ENCODE peak calls at places on chromosomes 6 and 20, in six cellular contexts. C is fibroblast of the aortic adventitia; I is CD8-positive, alpha-beta T cell; N is astrocyte of the hippocampus; J is left cardiac atrium; H is ELR. D is an unnamed sample.

GRCh38 chr6:128487746-128488145 is 32.7 kb downstream of the PTPRK start:
- DNase-seq in C (peak), I (no peak), N (peak), J (no peak), H (peak), D (no peak)

GRCh38 chr20:25259788-25260254 is 11.9 kb downstream of the PYGB start:
- DNase-seq in C (no peak), I (no peak), N (no peak), J (no peak), H (no peak), D (no peak)

GRCh38 chr6:169158182-169158573 is 95.5 kb downstream of the THBS2 start:
- DNase-seq in C (peak), I (peak), N (peak), J (peak), H (no peak), D (peak)

GRCh38 chr20:40952231-40952630 is 76.4 kb upstream of the TOP1 start:
- DNase-seq in C (no peak), I (no peak), N (no peak), J (no peak), H (no peak), D (no peak)

GRCh38 chr20:3483784-3484183 is 13.0 kb downstream of the ATRN start:
- DNase-seq in C (peak), I (no peak), N (no peak), J (no peak), H (peak), D (no peak)

GRCh38 chr6:146026873-146027272 is 2.0 kb upstream of the GRM1 start:
- DNase-seq in C (no peak), I (no peak), N (no peak), J (no peak), H (no peak), D (no peak)

GRCh38 chr6:43074847-43075741 is 1.0 kb upstream of the PTK7 start:
- DNase-seq in C (peak), I (no peak), N (no peak), J (no peak), H (peak), D (no peak)

GRCh38 chr6:8073758-8074157 is 9.6 kb upstream of the BLOC1S5 start:
- DNase-seq in C (no peak), I (no peak), N (no peak), J (no peak), H (no peak), D (no peak)

GRCh38 chr6:84462697-84463096 is 235.3 kb upstream of the CEP162 start:
- DNase-seq in C (peak), I (no peak), N (peak), J (no peak), H (peak), D (no peak)

GRCh38 chr6:92110390-92110789 is 1309.0 kb downstream of the EPHA7 start:
- DNase-seq in C (no peak), I (no peak), N (no peak), J (no peak), H (no peak), D (no peak)

GRCh38 chr20:50043573-50044352 is 61.0 kb downstream of the SNAI1 start:
- DNase-seq in C (no peak), I (no peak), N (no peak), J (no peak), H (no peak), D (no peak)

GRCh38 chr20:10671221-10671849 is 2.5 kb downstream of the JAG1 start:
- DNase-seq in C (peak), I (peak), N (peak), J (peak), H (peak), D (no peak)

GRCh38 chr20:39762716-39763115 is 800.6 kb downstream of the DHX35 start:
- DNase-seq in C (no peak), I (no peak), N (no peak), J (no peak), H (no peak), D (no peak)

GRCh38 chr20:59794555-59794954 is 138.9 kb downstream of the SYCP2 start:
- DNase-seq in C (no peak), I (no peak), N (no peak), J (no peak), H (no peak), D (no peak)

GRCh38 chr20:14445310-14445709 is 107.9 kb upstream of the FLRT3 start:
- DNase-seq in C (peak), I (no peak), N (peak), J (no peak), H (peak), D (no peak)

GRCh38 chr6:3164388-3164787 is 7.0 kb upstream of the TUBB2A start:
- DNase-seq in C (no peak), I (no peak), N (no peak), J (no peak), H (no peak), D (no peak)

GRCh38 chr6:2116496-2116895 is 128.9 kb downstream of the GMDS start:
- DNase-seq in C (no peak), I (no peak), N (no peak), J (no peak), H (peak), D (no peak)

GRCh38 chr6:150237626-150238025 is 94.8 kb downstream of the PPP1R14C start:
- DNase-seq in C (no peak), I (no peak), N (no peak), J (no peak), H (no peak), D (no peak)